ENCODE peak calls at places on chromosomes 16 and 17, in five cellular contexts. V is left lung, B is NB4, J is cardiac fibroblast, E is fibroblast of lung. R is an unnamed sample.

GRCh38 chr17:5668557-5669138 is 84.3 kb upstream of the NLRP1 start:
- DNase-seq in V (no peak), B (no peak), J (no peak), E (no peak), R (no peak)

GRCh38 chr16:56775162-56775561 is 45.2 kb downstream of the NUP93 start:
- DNase-seq in V (no peak), B (no peak), J (no peak), E (no peak), R (no peak)

GRCh38 chr17:78779848-78780247 is 2.2 kb downstream of the CYTH1 start:
- DNase-seq in V (no peak), B (no peak), J (no peak), E (no peak), R (peak; percentile 55)

GRCh38 chr16:74450236-74450635 is 29.0 kb upstream of the CLEC18B start:
- DNase-seq in V (no peak), B (no peak), J (peak; percentile 22), E (no peak), R (no peak)

GRCh38 chr17:30104575-30105339 is 11.9 kb upstream of the NSRP1 start:
- DNase-seq in V (no peak), B (peak; percentile 100), J (peak; percentile 89), E (peak; percentile 68), R (peak; percentile 58)

GRCh38 chr17:80899402-80900268 is 92.0 kb upstream of the CHMP6 start:
- DNase-seq in V (peak; percentile 59), B (peak; percentile 51), J (peak; percentile 12), E (no peak), R (peak; percentile 79)

GRCh38 chr17:61251939-61252865 is 147.4 kb upstream of the TBX2 start:
- DNase-seq in V (peak; percentile 92), B (peak; percentile 95), J (peak; percentile 100), E (peak; percentile 97), R (no peak)

GRCh38 chr17:17140590-17140980 is 65.5 kb downstream of the PLD6 start:
- DNase-seq in V (peak; percentile 43), B (no peak), J (peak; percentile 62), E (peak; percentile 79), R (no peak)

GRCh38 chr16:27724491-27724878 is 174.5 kb downstream of the KATNIP start:
- DNase-seq in V (no peak), B (no peak), J (peak; percentile 17), E (no peak), R (no peak)

GRCh38 chr17:143785-144281 is 6.5 kb downstream of the SCGB1C2 start:
- DNase-seq in V (peak; percentile 97), B (peak; percentile 70), J (peak; percentile 73), E (peak; percentile 45), R (peak; percentile 92)

GRCh38 chr17:61314368-61315078 is 85.1 kb upstream of the TBX2 start:
- DNase-seq in V (no peak), B (no peak), J (peak; percentile 88), E (peak; percentile 91), R (no peak)

GRCh38 chr16:81730090-81731051 is 48.7 kb upstream of the PLCG2 start:
- DNase-seq in V (peak; percentile 95), B (peak; percentile 56), J (peak; percentile 86), E (peak; percentile 80), R (peak; percentile 77)

GRCh38 chr17:66755101-66755943 is 79.6 kb upstream of the CACNG5 start:
- DNase-seq in V (peak; percentile 69), B (no peak), J (no peak), E (no peak), R (no peak)

GRCh38 chr17:77242118-77242800 is 101.5 kb downstream of the SEC14L1 start:
- DNase-seq in V (peak; percentile 52), B (no peak), J (no peak), E (no peak), R (no peak)

GRCh38 chr17:50283246-50283645 is 9.0 kb downstream of the TMEM92 start:
- DNase-seq in V (no peak), B (peak; percentile 53), J (no peak), E (no peak), R (no peak)

GRCh38 chr17:2697611-2698162 is 13.9 kb downstream of the CLUH start:
- DNase-seq in V (peak; percentile 77), B (no peak), J (no peak), E (no peak), R (no peak)

GRCh38 chr17:66272699-66273390 is 29.6 kb upstream of the PRKCA start:
- DNase-seq in V (no peak), B (no peak), J (peak; percentile 73), E (peak; percentile 96), R (no peak)

GRCh38 chr17:37608369-37609169 is 649 bp downstream of the SYNRG start:
- DNase-seq in V (no peak), B (peak; percentile 77), J (peak; percentile 45), E (peak; percentile 54), R (peak; percentile 19)

GRCh38 chr16:54277845-54278703 is 8.5 kb downstream of the IRX3 start:
- DNase-seq in V (no peak), B (peak; percentile 38), J (no peak), E (no peak), R (no peak)

GRCh38 chr17:68512967-68513474 is 791 bp downstream of the PRKAR1A start:
- DNase-seq in V (no peak), B (peak; percentile 59), J (peak; percentile 68), E (peak; percentile 43), R (no peak)

GRCh38 chr17:15307686-15308085 is 33.7 kb downstream of the TEKT3 start:
- DNase-seq in V (no peak), B (no peak), J (peak; percentile 6), E (no peak), R (no peak)

GRCh38 chr17:30405161-30405560 is 26.4 kb downstream of the CPD start:
- DNase-seq in V (no peak), B (no peak), J (no peak), E (peak; percentile 16), R (no peak)

GRCh38 chr16:86031141-86031678 is 132.2 kb downstream of the IRF8 start:
- DNase-seq in V (no peak), B (no peak), J (no peak), E (no peak), R (no peak)

GRCh38 chr17:41442772-41443171 is 2.0 kb upstream of the KRT38 start:
- DNase-seq in V (no peak), B (no peak), J (peak; percentile 31), E (peak; percentile 80), R (no peak)

GRCh38 chr17:59311051-59311468 is 20.4 kb upstream of the YPEL2 start:
- DNase-seq in V (no peak), B (peak; percentile 71), J (peak; percentile 69), E (no peak), R (no peak)

GRCh38 chr16:9151597-9151996 is 60.2 kb downstream of the HAPSTR1 start:
- DNase-seq in V (no peak), B (no peak), J (no peak), E (peak; percentile 14), R (no peak)

GRCh38 chr16:10511829-10512228 is 68.6 kb downstream of the EMP2 start:
- DNase-seq in V (no peak), B (no peak), J (no peak), E (no peak), R (no peak)

GRCh38 chr17:71023631-71024030 is 854.3 kb downstream of the KCNJ2 start:
- DNase-seq in V (no peak), B (no peak), J (peak; percentile 14), E (peak; percentile 21), R (no peak)

GRCh38 chr16:48597563-48598392 is 12.2 kb downstream of the N4BP1 start:
- DNase-seq in V (no peak), B (peak; percentile 54), J (no peak), E (peak; percentile 18), R (no peak)

GRCh38 chr16:68378436-68379415 is 67.9 kb downstream of the PRMT7 start:
- DNase-seq in V (peak; percentile 40), B (peak; percentile 74), J (no peak), E (no peak), R (no peak)

GRCh38 chr16:67209565-67209964 is 10.6 kb downstream of the ELMO3 start:
- DNase-seq in V (peak; percentile 72), B (no peak), J (no peak), E (no peak), R (no peak)
- TF ChIP-seq CTCF in V (no peak), B (no peak), J (no peak), E (no peak), R (no peak)

DNA sequence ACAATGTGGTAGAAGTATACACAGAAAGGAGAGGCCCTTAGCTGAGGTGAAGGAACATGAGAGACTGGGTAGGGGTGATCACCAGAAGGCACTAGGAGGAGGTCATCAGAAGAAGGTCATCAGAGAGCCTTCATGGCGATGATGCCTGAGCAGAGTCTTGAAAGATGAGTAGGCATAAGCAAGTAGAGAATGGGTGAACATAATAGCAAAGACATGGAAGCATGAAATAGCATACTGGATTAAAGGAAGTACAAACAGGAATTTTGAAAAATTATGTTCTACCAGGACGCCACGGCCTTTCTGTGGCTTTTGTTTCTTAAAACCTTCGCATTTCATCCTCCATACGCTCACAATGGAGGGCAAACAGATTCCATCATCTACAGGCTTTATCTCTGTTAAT is 2.9 kb downstream of the IKZF3 start:
- DNase-seq in V (no peak), B (no peak), J (no peak), E (no peak), R (no peak)
- H3K4me3 ChIP-seq in V (no peak overlapping the region), B (no peak overlapping the region), J (no peak overlapping the region), E (no peak overlapping the region), R (peak overlapping the region; percentile 33)

DNA sequence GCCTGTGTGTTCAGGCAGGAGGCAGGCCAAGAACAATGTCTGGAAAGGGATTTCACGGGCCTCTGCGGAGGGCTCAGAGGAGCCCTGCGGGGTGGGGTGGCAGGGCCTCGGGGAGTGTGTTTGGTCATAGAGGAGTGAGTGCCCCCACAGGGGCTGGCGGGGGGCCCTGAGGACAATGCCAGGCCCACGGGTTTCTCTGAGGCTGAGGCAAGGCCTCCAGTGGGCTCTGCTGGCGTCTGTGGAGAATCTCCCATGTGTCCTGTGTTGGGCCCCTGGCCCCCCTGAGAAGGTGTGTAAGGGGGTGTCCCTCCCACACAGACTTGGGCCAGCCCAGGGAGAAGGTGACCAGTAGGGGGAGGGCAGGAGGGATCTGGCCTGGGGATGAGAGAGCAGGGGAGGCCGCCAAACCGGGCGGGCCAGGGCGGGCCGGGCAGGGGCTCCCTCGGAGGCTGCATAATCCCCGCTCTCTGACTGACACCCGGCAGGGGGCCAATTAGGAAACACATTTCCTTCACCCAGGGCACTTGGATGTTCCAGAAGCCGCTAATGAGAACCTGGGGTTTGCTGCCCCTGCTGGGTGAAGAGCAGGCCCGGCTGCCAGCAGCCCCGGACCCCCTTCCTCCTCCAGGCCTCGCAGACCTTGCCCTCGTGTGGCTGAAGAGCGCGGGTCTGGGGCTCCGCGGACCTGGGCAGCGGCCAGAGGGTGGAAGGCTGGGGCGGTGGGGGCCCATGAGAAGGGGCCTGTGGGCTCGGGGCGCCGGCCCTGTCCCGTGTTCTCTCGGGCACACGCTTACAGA is 204.2 kb downstream of the NTN1 start:
- DNase-seq in V (no peak), B (no peak), J (no peak), E (no peak), R (no peak)
- TF ChIP-seq CTCF in V (no peak), B (no peak), J (no peak), E (no peak), R (no peak)

DNA sequence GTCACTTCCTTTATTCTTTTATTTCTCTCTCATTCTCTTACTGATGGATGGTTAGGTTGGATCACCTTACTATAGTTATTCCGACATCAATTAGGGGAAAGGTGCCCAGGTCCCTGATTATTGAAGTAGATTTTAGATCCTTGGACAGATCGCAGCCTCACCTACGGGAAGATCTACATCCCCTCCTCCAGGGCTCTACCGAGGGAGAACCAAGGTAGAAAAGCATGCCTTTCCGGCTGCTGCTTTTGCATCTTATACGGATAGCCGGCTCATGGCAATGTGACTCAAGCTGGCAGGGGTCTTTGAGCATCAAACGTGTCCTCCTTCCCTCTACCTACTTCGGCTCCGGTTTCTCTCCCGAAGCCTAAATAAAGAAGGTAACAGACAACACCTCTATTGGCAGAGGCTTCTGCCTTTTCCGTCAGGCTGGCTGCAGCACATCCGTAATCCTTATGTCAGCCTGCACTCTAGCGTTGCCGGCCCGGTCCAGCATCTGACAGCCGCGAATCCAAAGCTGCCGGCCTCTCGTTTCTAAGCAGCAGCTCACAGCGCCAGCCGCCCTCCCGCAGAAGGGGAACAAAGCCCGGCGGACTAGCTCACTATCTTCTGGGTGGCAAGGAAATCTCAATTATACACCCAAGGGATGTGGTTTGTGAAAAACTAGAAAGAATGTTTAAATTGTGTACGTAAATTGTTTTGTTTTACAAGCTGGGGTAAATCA is 46.9 kb downstream of the IRX6 start:
- DNase-seq in V (peak; percentile 85), B (peak; percentile 82), J (peak; percentile 39), E (peak; percentile 27), R (no peak)
- H3K4me3 ChIP-seq in V (no peak overlapping the region), B (no peak overlapping the region), J (no peak overlapping the region), E (no peak overlapping the region), R (no peak overlapping the region)